ENCODE peak calls at places on chromosomes 13 and 19, in four cellular contexts. R is upper lobe of left lung, C is body of pancreas, E is tibial artery. A is an unnamed sample.

GRCh38 chr13:78611040-78611439 is 7.7 kb upstream of the POU4F1 start:
- DNase-seq in R (no peak), C (no peak), E (no peak), A (no peak)

GRCh38 chr13:48950507-48950886 is 25.2 kb upstream of the FNDC3A start:
- DNase-seq in R (no peak), C (no peak), E (no peak), A (no peak)

GRCh38 chr19:53915000-53915399 is 5.9 kb downstream of the CACNG7 start:
- DNase-seq in R (no peak), C (no peak), E (no peak), A (no peak)

GRCh38 chr13:89490661-89491060 is 1819.5 kb downstream of the SLITRK5 start:
- DNase-seq in R (no peak), C (no peak), E (no peak), A (no peak)

GRCh38 chr13:52846567-52847321 is 1.7 kb downstream of the PCDH8 start:
- DNase-seq in R (peak; percentile 89), C (peak; percentile 52), E (peak; percentile 24), A (no peak)

GRCh38 chr13:89695343-89696257 is 1651.9 kb upstream of the MIR17HG start:
- DNase-seq in R (no peak), C (peak; percentile 31), E (no peak), A (no peak)

GRCh38 chr13:54742984-54743383 is 1714.4 kb downstream of the OLFM4 start:
- DNase-seq in R (no peak), C (no peak), E (no peak), A (no peak)

GRCh38 chr13:41915096-41915495 is 45.8 kb downstream of the VWA8 start:
- DNase-seq in R (no peak), C (no peak), E (no peak), A (no peak)

GRCh38 chr13:31987071-31987470 is 44.5 kb upstream of the FRY start:
- DNase-seq in R (no peak), C (no peak), E (no peak), A (no peak)

DNA sequence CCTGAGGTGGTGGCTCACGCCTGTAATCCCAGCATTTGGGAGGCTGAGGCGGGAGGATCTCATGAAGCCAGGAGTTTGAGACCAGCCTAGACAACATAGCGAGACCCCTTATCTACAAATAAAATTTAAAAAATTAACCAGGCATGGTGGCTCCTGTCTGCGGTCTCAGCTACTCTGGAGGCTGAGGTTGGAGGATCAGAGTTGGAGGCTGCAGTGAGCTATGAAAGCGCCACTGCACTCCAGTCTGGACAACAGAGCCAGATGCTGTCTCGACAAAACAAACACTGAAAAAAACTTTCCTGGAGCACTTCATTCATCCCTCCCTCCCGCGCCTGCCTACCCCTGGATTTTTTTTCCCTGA is 665 bp upstream of the ATG4D start:
- DNase-seq in R (no peak), C (no peak), E (no peak), A (no peak)
- H3K27ac ChIP-seq in R (no peak overlapping the region), C (peak overlapping the region; percentile 77), E (peak overlapping the region; percentile 89), A (no peak overlapping the region)

GRCh38 chr19:5686647-5687359 is 3.3 kb upstream of the RPL36 start:
- DNase-seq in R (peak; percentile 100), C (peak; percentile 95), E (peak; percentile 97), A (peak; percentile 97)

GRCh38 chr19:5687360-5688198 is 2.5 kb upstream of the RPL36 start:
- DNase-seq in R (peak; percentile 89), C (no peak), E (no peak), A (no peak)

GRCh38 chr19:5684694-5685430 is 4.0 kb downstream of the HSD11B1L start:
- DNase-seq in R (peak; percentile 63), C (no peak), E (no peak), A (no peak)

GRCh38 chr19:5683177-5683886 is 2.5 kb downstream of the HSD11B1L start:
- DNase-seq in R (no peak), C (no peak), E (no peak), A (no peak)

GRCh38 chr19:5686326-5686646 is 3.8 kb upstream of the RPL36 start:
- DNase-seq in R (no peak), C (no peak), E (no peak), A (no peak)
- H3K27ac ChIP-seq in R (peak overlapping the region; percentile 83), C (peak overlapping the region; percentile 65), E (peak overlapping the region; percentile 44), A (no peak overlapping the region)

GRCh38 chr19:1425902-1426301 is 12.3 kb upstream of the RPS15 start:
- DNase-seq in R (peak; percentile 31), C (no peak), E (no peak), A (no peak)
- H3K27ac ChIP-seq in R (no peak overlapping the region), C (no peak overlapping the region), E (no peak overlapping the region), A (no peak overlapping the region)

DNA sequence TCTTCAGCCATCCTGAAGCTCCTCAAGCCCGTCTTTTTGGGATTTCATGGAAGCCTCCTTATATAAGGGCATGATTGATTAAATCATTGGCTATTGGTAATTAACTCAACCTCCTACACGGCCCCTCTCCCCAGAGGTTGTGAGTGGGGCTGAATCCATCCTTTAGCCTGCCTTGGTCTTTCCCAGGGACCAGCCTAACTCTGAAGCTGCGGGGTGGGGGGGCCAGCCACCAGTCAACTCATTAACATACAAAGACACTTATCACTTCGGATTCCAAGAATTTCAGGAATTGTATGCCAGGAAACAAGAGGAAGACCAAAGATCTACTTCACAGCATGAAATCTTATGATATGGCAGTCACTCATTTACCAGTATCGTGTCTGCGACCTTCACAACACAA is 9.9 kb downstream of the COL4A1 start:
- DNase-seq in R (no peak), C (no peak), E (no peak), A (no peak)
- H3K27ac ChIP-seq in R (no peak overlapping the region), C (no peak overlapping the region), E (peak overlapping the region; percentile 38), A (no peak overlapping the region)

GRCh38 chr13:75327132-75327505 is 154.8 kb downstream of the TBC1D4 start:
- DNase-seq in R (no peak), C (no peak), E (no peak), A (no peak)

GRCh38 chr13:75326173-75327131 is 155.5 kb downstream of the TBC1D4 start:
- DNase-seq in R (peak; percentile 34), C (no peak), E (no peak), A (no peak)

GRCh38 chr13:75329097-75329496 is 152.9 kb downstream of the TBC1D4 start:
- DNase-seq in R (no peak), C (no peak), E (no peak), A (no peak)

GRCh38 chr13:75321084-75321483 is 160.9 kb downstream of the TBC1D4 start:
- DNase-seq in R (no peak), C (no peak), E (no peak), A (no peak)

DNA sequence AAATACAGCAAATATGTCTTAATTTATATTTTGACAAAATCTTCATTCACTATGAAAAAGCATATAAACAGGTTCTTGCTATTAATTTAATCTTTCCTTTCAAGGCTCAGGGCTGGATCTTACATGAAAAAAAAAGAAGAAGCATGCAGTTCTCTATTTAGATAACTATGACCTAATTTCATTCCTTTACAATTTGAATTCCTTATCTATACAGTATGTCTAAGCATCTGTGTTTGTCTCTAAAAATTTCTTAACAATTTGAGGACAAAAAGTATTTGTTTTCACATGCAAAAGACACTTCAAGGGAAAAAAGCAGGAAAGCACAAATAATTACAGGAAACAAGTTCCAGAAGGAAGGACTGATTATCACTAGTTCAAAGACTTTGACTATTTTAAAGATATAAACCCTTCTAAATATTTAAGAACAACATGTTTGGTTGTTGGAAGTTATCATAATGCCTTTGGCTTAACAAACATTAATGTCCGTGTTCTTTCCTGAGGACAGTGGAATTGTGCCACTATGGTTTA is 157.5 kb downstream of the TBC1D4 start:
- DNase-seq in R (no peak), C (no peak), E (no peak), A (no peak)
- H3K27ac ChIP-seq in R (no peak overlapping the region), C (no peak overlapping the region), E (no peak overlapping the region), A (no peak overlapping the region)

GRCh38 chr19:945401-946252 is 19.8 kb downstream of the ARID3A start:
- DNase-seq in R (peak; percentile 73), C (no peak), E (no peak), A (peak; percentile 34)
- H3K27ac ChIP-seq in R (no peak overlapping the region), C (no peak overlapping the region), E (no peak overlapping the region), A (no peak overlapping the region)

GRCh38 chr13:23081246-23081645 is 99.5 kb upstream of the SGCG start:
- DNase-seq in R (no peak), C (no peak), E (no peak), A (no peak)

GRCh38 chr13:23081901-23082300 is 98.9 kb upstream of the SGCG start:
- DNase-seq in R (no peak), C (no peak), E (no peak), A (no peak)

GRCh38 chr13:23087884-23088283 is 92.9 kb upstream of the SGCG start:
- DNase-seq in R (no peak), C (no peak), E (no peak), A (no peak)

GRCh38 chr13:23086951-23087350 is 93.8 kb upstream of the SGCG start:
- DNase-seq in R (no peak), C (no peak), E (no peak), A (no peak)
- H3K27ac ChIP-seq in R (no peak overlapping the region), C (no peak overlapping the region), E (no peak overlapping the region), A (no peak overlapping the region)